ENCODE peak calls at places on chromosome 11, in four cellular contexts. W is stimulated activated CD4-positive, alpha-beta T cell treated with anti-CD3 and anti-CD28 coated beads, Interleukin-1b, Interleukin-23, amount 100 ng/mL, for 24 hours; U is stimulated activated naive B cell treated with anti-CD40 and anti-IgM and Interleukin-4, amounts not matched to agents 10 μg/mL and 1 μg/mL and 100 μg/mL, for 72 hours; P is D721Med. Z is an unnamed sample.

GRCh38 chr11:125675196-125675595 is 5.5 kb downstream of the ACRV1 start:
- DNase-seq in P (no peak), U (no peak), W (no peak), Z (no peak)

GRCh38 chr11:79413258-79413657 is 27.6 kb downstream of the TENM4 start:
- DNase-seq in W (no peak), P (no peak), U (no peak), Z (peak; percentile 85)

GRCh38 chr11:2289350-2289749 is 12.4 kb downstream of the C11orf21 start:
- DNase-seq in W (no peak), U (no peak), P (no peak), Z (no peak)

GRCh38 chr11:7610393-7610792 is 62.9 kb downstream of the CYB5R2 start:
- DNase-seq in U (no peak), P (no peak), W (no peak), Z (no peak)

GRCh38 chr11:111735262-111736116 is 30.7 kb downstream of the PPP2R1B start:
- DNase-seq in U (no peak), P (no peak), W (no peak), Z (peak; percentile 96)

GRCh38 chr11:39745401-39745800 is 1714.1 kb downstream of the LRRC4C start:
- DNase-seq in W (no peak), U (no peak), P (no peak), Z (no peak)

GRCh38 chr11:130244851-130245250 is 69.9 kb downstream of the ZBTB44 start:
- DNase-seq in P (no peak), U (no peak), W (no peak), Z (no peak)

GRCh38 chr11:110091995-110092576 is 1.1 kb upstream of the ZC3H12C start:
- DNase-seq in U (no peak), W (no peak), P (no peak), Z (no peak)